ENCODE peak calls at places on chromosomes 2 and 18, in five cellular contexts. H is left ventricle myocardium superior; V is stimulated activated CD4-positive, alpha-beta T cell treated with anti-CD3 and anti-CD28 coated beads, Interleukin-15, amount 100 ng/mL, for 24 hours; A is HCEC 1CT; X is NCI-H1694. M is an unnamed sample.

GRCh38 chr18:26865557-26865956 is at the start of gene AQP4:
- DNase-seq in H (peak), V (no peak), A (no peak), X (no peak), M (no peak)

GRCh38 chr2:178241852-178242551 is 47.7 kb downstream of the OSBPL6 start:
- DNase-seq in H (peak), V (no peak), A (peak), X (peak), M (peak)

GRCh38 chr18:24168496-24168895 is 29.6 kb downstream of the CABYR start:
- DNase-seq in H (no peak), V (no peak), A (no peak), X (no peak), M (no peak)

GRCh38 chr2:406231-406630 is 118.3 kb upstream of the ALKAL2 start:
- DNase-seq in H (no peak), V (no peak), A (no peak), X (no peak), M (no peak)

GRCh38 chr2:54107455-54107764 is 8.0 kb upstream of the ACYP2 start:
- DNase-seq in H (no peak), V (no peak), A (no peak), X (no peak), M (no peak)

GRCh38 chr2:8627692-8628085 is 54.2 kb upstream of the ID2 start:
- DNase-seq in H (no peak), V (no peak), A (no peak), X (no peak), M (no peak)

GRCh38 chr18:44841221-44841620 is 160.5 kb downstream of the SETBP1 start:
- DNase-seq in H (no peak), V (no peak), A (no peak), X (no peak), M (no peak)

GRCh38 chr2:44869761-44870160 is 71.7 kb upstream of the SIX3 start:
- DNase-seq in H (no peak), V (no peak), A (no peak), X (no peak), M (no peak)